ENCODE peak calls at places on chromosome 19, in seven cellular contexts. N, Z, M, I, S, O and E are unnamed samples.

GRCh38 chr19:5225486-5226345 is 114.9 kb downstream of the PTPRS start:
- DNase-seq in N (no peak), Z (peak), M (peak), I (peak), S (no peak), O (no peak), E (peak)

GRCh38 chr19:39320948-39321831 is 527 bp upstream of the LRFN1 start:
- DNase-seq in N (no peak), Z (no peak), M (no peak), I (no peak), S (no peak), O (no peak), E (no peak)

GRCh38 chr19:3338541-3339181 is 27.7 kb upstream of the NFIC start:
- DNase-seq in N (no peak), Z (peak), M (no peak), I (no peak), S (peak), O (no peak), E (no peak)

GRCh38 chr19:31154021-31154420 is 195.2 kb downstream of the TSHZ3 start:
- DNase-seq in N (peak), Z (no peak), M (no peak), I (no peak), S (no peak), O (peak), E (no peak)

GRCh38 chr19:29810504-29810871 is 1.3 kb upstream of the CCNE1 start:
- DNase-seq in N (peak), Z (peak), M (no peak), I (no peak), S (no peak), O (no peak), E (peak)

GRCh38 chr19:43548706-43549105 is 15.7 kb downstream of the ZNF575 start:
- DNase-seq in N (no peak), Z (peak), M (no peak), I (no peak), S (no peak), O (no peak), E (no peak)

GRCh38 chr19:35438527-35438926 is 9.5 kb upstream of the FFAR2 start:
- DNase-seq in N (no peak), Z (no peak), M (no peak), I (peak), S (no peak), O (no peak), E (no peak)

GRCh38 chr19:46840157-46840942 is 10.3 kb downstream of the AP2S1 start:
- DNase-seq in N (peak), Z (peak), M (peak), I (peak), S (no peak), O (no peak), E (no peak)

GRCh38 chr19:17969096-17969792 is 2.3 kb downstream of the KCNN1 start:
- DNase-seq in N (no peak), Z (no peak), M (no peak), I (no peak), S (no peak), O (no peak), E (no peak)

GRCh38 chr19:17209126-17210036 is 5.8 kb upstream of the USE1 start:
- DNase-seq in N (peak), Z (peak), M (peak), I (peak), S (no peak), O (no peak), E (no peak)

GRCh38 chr19:5693195-5694166 is 3.4 kb downstream of the RPL36 start:
- DNase-seq in N (no peak), Z (no peak), M (no peak), I (no peak), S (no peak), O (no peak), E (peak)

GRCh38 chr19:28523619-28524018 is 689.3 kb downstream of the UQCRFS1 start:
- DNase-seq in N (no peak), Z (no peak), M (no peak), I (no peak), S (no peak), O (no peak), E (no peak)

GRCh38 chr19:5126498-5127223 is 157.7 kb downstream of the KDM4B start:
- DNase-seq in N (no peak), Z (no peak), M (no peak), I (no peak), S (no peak), O (no peak), E (no peak)

GRCh38 chr19:45474941-45475516 is 7.2 kb downstream of the FOSB start:
- DNase-seq in N (no peak), Z (no peak), M (no peak), I (no peak), S (no peak), O (no peak), E (no peak)

GRCh38 chr19:30648321-30648720 is 276.1 kb downstream of the ZNF536 start:
- DNase-seq in N (peak), Z (no peak), M (no peak), I (no peak), S (no peak), O (no peak), E (no peak)

GRCh38 chr19:48967346-48968178 is 2.5 kb downstream of the FTL start:
- DNase-seq in N (peak), Z (no peak), M (no peak), I (no peak), S (peak), O (no peak), E (no peak)

GRCh38 chr19:1826557-1827521 is 14.8 kb upstream of the ATP8B3 start:
- DNase-seq in N (no peak), Z (peak), M (no peak), I (peak), S (no peak), O (no peak), E (no peak)

GRCh38 chr19:41001243-41001971 is 10.3 kb downstream of the CYP2B6 start:
- DNase-seq in N (no peak), Z (peak), M (no peak), I (peak), S (no peak), O (no peak), E (no peak)

GRCh38 chr19:49413348-49413747 is 9.9 kb downstream of the PTH2 start:
- DNase-seq in N (peak), Z (no peak), M (peak), I (peak), S (no peak), O (no peak), E (no peak)

GRCh38 chr19:34506026-34506370 is 24.4 kb downstream of the WTIP start:
- DNase-seq in N (no peak), Z (no peak), M (no peak), I (no peak), S (no peak), O (no peak), E (no peak)

GRCh38 chr19:48491793-48492123 is 19.9 kb downstream of the LMTK3 start:
- DNase-seq in N (no peak), Z (no peak), M (no peak), I (peak), S (no peak), O (no peak), E (no peak)

GRCh38 chr19:40702337-40703012 is 12.0 kb upstream of the NUMBL start:
- DNase-seq in N (peak), Z (peak), M (peak), I (peak), S (peak), O (no peak), E (no peak)

GRCh38 chr19:18961767-18962423 is 20.9 kb upstream of the HOMER3 start:
- DNase-seq in N (no peak), Z (peak), M (no peak), I (peak), S (no peak), O (no peak), E (no peak)

GRCh38 chr19:18645035-18645511 is 8.2 kb downstream of the KLHL26 start:
- DNase-seq in N (no peak), Z (no peak), M (no peak), I (no peak), S (no peak), O (no peak), E (no peak)

GRCh38 chr19:49331616-49332055 is 3.6 kb upstream of the CD37 start:
- DNase-seq in N (peak), Z (peak), M (peak), I (peak), S (no peak), O (no peak), E (no peak)

GRCh38 chr19:50331187-50332013 is 2.2 kb upstream of the KCNC3 start:
- DNase-seq in N (no peak), Z (no peak), M (no peak), I (peak), S (no peak), O (no peak), E (no peak)

GRCh38 chr19:1422360-1422759 is 15.0 kb downstream of the DAZAP1 start:
- DNase-seq in N (peak), Z (no peak), M (no peak), I (no peak), S (no peak), O (no peak), E (no peak)

GRCh38 chr19:50226536-50226935 is 23.1 kb downstream of the MYH14 start:
- DNase-seq in N (no peak), Z (no peak), M (no peak), I (no peak), S (no peak), O (no peak), E (no peak)

GRCh38 chr19:1469936-1470863 is 8.8 kb downstream of the C19orf25 start:
- DNase-seq in N (peak), Z (peak), M (no peak), I (peak), S (peak), O (no peak), E (no peak)

GRCh38 chr19:37217855-37218591 is at the start of gene ZNF383:
- DNase-seq in N (peak), Z (peak), M (peak), I (peak), S (peak), O (peak), E (peak)
- TF ChIP-seq CTCF in N (no peak), Z (no peak), M (no peak), I (no peak), S (peak), O (no peak), E (no peak)

GRCh38 chr19:7149956-7150705 is 80.6 kb downstream of the ZNF557 start:
- DNase-seq in N (no peak), Z (no peak), M (no peak), I (no peak), S (no peak), O (no peak), E (peak)
- TF ChIP-seq CTCF in N (no peak), Z (no peak), M (no peak), I (no peak), S (no peak), O (no peak), E (no peak)

DNA sequence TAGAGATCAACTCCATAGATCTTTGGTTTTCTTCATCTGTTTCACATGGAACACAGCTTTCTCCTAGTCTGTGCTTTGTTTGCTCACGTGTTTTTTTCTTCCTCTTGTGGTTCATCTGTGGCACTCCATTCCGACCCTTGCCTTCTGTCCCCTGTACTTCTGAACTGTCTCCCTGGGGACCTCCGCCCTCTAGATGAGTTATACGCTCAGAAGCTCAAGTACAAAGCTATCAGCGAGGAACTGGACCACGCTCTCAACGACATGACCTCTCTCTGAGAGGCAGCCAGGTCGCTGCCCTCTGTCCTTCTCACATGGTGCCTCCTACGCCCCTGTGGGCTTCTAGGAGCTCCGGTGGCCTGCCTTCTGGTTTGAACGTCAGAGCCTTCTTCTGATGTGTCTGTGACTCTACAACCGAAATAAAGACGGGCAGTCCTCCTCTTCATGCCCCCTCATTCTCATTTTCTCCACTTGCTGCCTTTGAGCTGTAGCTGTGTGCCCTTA is 16.6 kb upstream of the RAB8A start:
- DNase-seq in N (peak), Z (no peak), M (no peak), I (no peak), S (peak), O (no peak), E (no peak)
- TF ChIP-seq CTCF in N (no peak), Z (no peak), M (no peak), I (no peak), S (no peak), O (no peak), E (no peak)

GRCh38 chr19:12836529-12836863 is 1.8 kb upstream of the MAST1 start:
- DNase-seq in N (no peak), Z (no peak), M (no peak), I (no peak), S (no peak), O (no peak), E (no peak)

GRCh38 chr19:12833747-12834417 is 497 bp downstream of the RTBDN start:
- DNase-seq in N (peak), Z (peak), M (peak), I (peak), S (no peak), O (no peak), E (no peak)

GRCh38 chr19:12834418-12834943 is at the start of gene RTBDN:
- DNase-seq in N (no peak), Z (no peak), M (no peak), I (peak), S (no peak), O (no peak), E (no peak)

GRCh38 chr19:12834976-12835757 is 788 bp upstream of the RTBDN start:
- DNase-seq in N (peak), Z (peak), M (peak), I (peak), S (no peak), O (no peak), E (no peak)

DNA sequence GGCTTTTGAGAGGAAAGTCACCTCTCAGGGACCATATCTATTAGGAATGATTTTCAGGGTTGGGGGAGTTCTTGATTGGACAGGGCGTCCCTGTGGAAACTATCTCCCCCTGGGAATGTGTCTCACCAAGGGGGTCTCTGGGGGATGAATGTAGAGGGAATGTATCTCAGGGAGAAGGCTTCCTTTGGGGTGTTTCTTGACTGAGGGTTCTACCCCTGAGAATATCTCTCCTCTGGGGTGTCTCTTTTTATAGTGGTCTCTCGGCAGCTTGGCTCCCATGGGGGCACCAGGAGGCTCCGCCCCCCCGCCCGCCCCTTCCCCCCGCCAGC is 997 bp downstream of the RTBDN start:
- DNase-seq in N (no peak), Z (no peak), M (no peak), I (no peak), S (no peak), O (no peak), E (no peak)
- TF ChIP-seq CTCF in N (no peak), Z (no peak), M (no peak), I (no peak), S (no peak), O (no peak), E (no peak)

GRCh38 chr19:56690668-56691067 is 19.1 kb upstream of the ZNF835 start:
- DNase-seq in N (no peak), Z (no peak), M (no peak), I (no peak), S (no peak), O (no peak), E (no peak)

GRCh38 chr19:56687036-56687435 is 15.5 kb upstream of the ZNF835 start:
- DNase-seq in N (no peak), Z (no peak), M (no peak), I (no peak), S (no peak), O (no peak), E (no peak)

GRCh38 chr19:56692496-56692895 is 20.9 kb upstream of the ZNF835 start:
- DNase-seq in N (no peak), Z (no peak), M (no peak), I (no peak), S (no peak), O (no peak), E (no peak)

GRCh38 chr19:56689198-56689597 is 17.6 kb upstream of the ZNF835 start:
- DNase-seq in N (peak), Z (no peak), M (no peak), I (no peak), S (no peak), O (no peak), E (no peak)
- TF ChIP-seq CTCF in N (no peak), Z (no peak), M (no peak), I (no peak), S (no peak), O (no peak), E (peak)

DNA sequence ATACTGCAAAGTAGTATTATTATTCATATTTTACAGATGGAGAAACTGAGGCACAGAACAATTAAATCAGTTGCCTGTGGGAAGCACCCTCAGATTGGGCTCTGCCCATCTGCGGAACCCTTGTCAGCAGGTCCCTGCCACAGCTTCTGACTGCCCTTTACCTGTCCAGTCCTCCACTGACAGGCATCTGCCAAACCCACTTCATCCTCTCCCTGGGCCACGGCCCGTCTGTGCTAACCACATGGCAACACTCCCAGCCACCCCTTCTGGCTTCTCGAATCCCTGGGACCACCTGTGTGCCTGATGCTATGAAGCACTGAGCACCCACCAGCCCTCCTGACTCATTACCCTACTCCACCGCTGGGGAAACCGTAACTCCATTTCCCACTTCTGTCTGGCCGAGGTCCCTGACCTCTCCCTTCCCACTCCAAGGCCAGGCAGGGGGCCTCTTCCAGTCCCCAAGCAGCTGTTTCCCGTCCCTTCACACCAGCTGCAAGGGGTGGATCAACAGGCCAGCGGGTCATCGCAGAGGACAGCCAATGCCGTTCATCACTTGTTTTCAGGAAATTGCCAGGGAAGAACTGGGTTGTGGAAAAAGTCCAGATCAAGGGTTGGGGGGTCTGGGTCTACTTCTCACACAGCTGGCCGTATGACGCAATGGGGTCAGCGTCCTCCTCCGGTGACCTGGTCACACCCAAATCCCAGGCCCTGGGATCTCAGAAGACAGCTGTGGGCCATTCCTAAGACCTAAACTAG is 2.5 kb downstream of the KANK3 start:
- DNase-seq in N (no peak), Z (peak), M (no peak), I (peak), S (peak), O (no peak), E (no peak)
- TF ChIP-seq CTCF in N (no peak), Z (peak), M (peak), I (peak), S (peak), O (no peak), E (no peak)

DNA sequence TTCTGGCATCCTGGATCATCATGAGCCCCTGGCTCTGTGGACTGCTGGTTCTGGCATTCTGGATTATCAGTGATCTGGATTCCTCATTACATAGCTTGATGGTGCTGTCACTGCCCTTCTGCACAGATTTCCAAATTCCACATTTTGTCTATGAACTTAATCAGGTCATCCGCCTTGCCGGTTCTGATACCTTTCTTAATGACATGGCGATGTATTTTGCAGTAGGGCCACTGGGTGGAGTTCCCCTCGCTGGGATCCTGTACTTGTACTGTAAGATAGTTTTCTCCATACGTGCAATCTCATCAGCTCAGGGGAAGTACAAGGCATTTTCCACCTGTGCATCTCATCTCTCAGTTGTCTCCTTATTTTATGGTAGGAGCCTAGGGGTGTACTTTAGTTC is 24.4 kb upstream of the OR7C2 start:
- DNase-seq in N (no peak), Z (no peak), M (no peak), I (no peak), S (no peak), O (no peak), E (no peak)
- TF ChIP-seq CTCF in N (no peak), Z (no peak), M (no peak), I (no peak), S (no peak), O (peak), E (no peak)

GRCh38 chr19:54179921-54180452 is 7.0 kb upstream of the TMC4 start:
- DNase-seq in N (peak), Z (peak), M (peak), I (peak), S (no peak), O (no peak), E (no peak)
- TF ChIP-seq CTCF in N (peak), Z (peak), M (peak), I (peak), S (peak), O (peak), E (peak)

GRCh38 chr19:33132425-33132824 is 511 bp downstream of the WDR88 start:
- DNase-seq in N (no peak), Z (no peak), M (no peak), I (peak), S (no peak), O (no peak), E (no peak)
- TF ChIP-seq CTCF in N (peak), Z (peak), M (peak), I (peak), S (no peak), O (no peak), E (peak)